ENCODE peak calls at places on chromosomes 7 and 10, in six cellular contexts. P is pancreas, I is hepatocyte, C is upper lobe of right lung, Y is HepG2, R is sigmoid colon. V is an unnamed sample. For H3K4me1, the result is how much of the 10 kb centered on the place peaks cover.

GRCh38 chr7:99011706-99012404 is 132.1 kb downstream of the SMURF1 start:
- DNase-seq in Y (no peak), I (no peak), R (peak), C (no peak), P (no peak), V (no peak)

GRCh38 chr7:2639994-2640830 is 8.4 kb downstream of the TTYH3 start:
- DNase-seq in C (no peak), I (no peak), P (no peak), R (peak), Y (no peak), V (no peak)

GRCh38 chr7:34060548-34060947 is 155.2 kb downstream of the BMPER start:
- DNase-seq in I (no peak), Y (no peak), P (no peak), C (no peak), R (no peak), V (peak)

GRCh38 chr7:45593877-45594276 is 19.7 kb downstream of the ADCY1 start:
- DNase-seq in I (no peak), R (no peak), C (no peak), P (no peak), Y (no peak), V (no peak)

GRCh38 chr10:126225672-126226007 is 162.6 kb downstream of the ADAM12 start:
- DNase-seq in Y (no peak), C (no peak), I (no peak), P (no peak), R (no peak), V (no peak)

GRCh38 chr10:91694170-91694794 is 61.4 kb upstream of the PPP1R3C start:
- DNase-seq in Y (peak), R (no peak), I (peak), C (no peak), P (no peak), V (peak)

GRCh38 chr7:40551685-40552576 is 417.1 kb downstream of the SUGCT start:
- DNase-seq in C (no peak), R (no peak), I (peak), Y (peak), P (no peak), V (no peak)

GRCh38 chr10:14384096-14384730 is 53.5 kb upstream of the FRMD4A start:
- DNase-seq in I (no peak), P (no peak), R (no peak), Y (no peak), C (no peak), V (no peak)

GRCh38 chr7:139771001-139771956 is 6.5 kb downstream of the HIPK2 start:
- DNase-seq in Y (no peak), I (no peak), C (no peak), R (no peak), P (no peak), V (no peak)

GRCh38 chr7:641269-641671 is 85.2 kb upstream of the DNAAF5 start:
- DNase-seq in I (no peak), R (no peak), C (no peak), Y (no peak), P (no peak), V (peak)

GRCh38 chr7:145986248-145986874 is 130.2 kb upstream of the CNTNAP2 start:
- DNase-seq in Y (no peak), I (no peak), P (no peak), R (no peak), C (no peak), V (no peak)

GRCh38 chr7:157347217-157347904 is 10.6 kb downstream of the DNAJB6 start:
- DNase-seq in I (peak), C (no peak), P (no peak), Y (no peak), R (peak), V (no peak)

GRCh38 chr10:110303681-110304080 is 1.0 kb downstream of the SMNDC1 start:
- DNase-seq in P (no peak), R (no peak), I (no peak), Y (no peak), C (no peak), V (no peak)

GRCh38 chr7:46175221-46175620 is 254.1 kb upstream of the IGFBP3 start:
- DNase-seq in R (no peak), P (no peak), I (no peak), C (no peak), Y (no peak), V (no peak)

GRCh38 chr10:110044681-110045080 is 36.9 kb downstream of the ADD3 start:
- DNase-seq in R (no peak), C (no peak), I (no peak), P (no peak), Y (no peak), V (no peak)

GRCh38 chr7:106486331-106486730 is 174.6 kb downstream of the CCDC71L start:
- DNase-seq in R (no peak), P (no peak), Y (no peak), I (no peak), C (no peak), V (peak)

GRCh38 chr10:122044713-122045112 is 55.8 kb downstream of the TACC2 start:
- DNase-seq in P (peak), Y (no peak), I (peak), C (no peak), R (peak), V (peak)

GRCh38 chr7:141483044-141483443 is 68.2 kb upstream of the AGK start:
- DNase-seq in R (no peak), Y (peak), P (no peak), C (no peak), I (no peak), V (no peak)

GRCh38 chr7:157485361-157485831 is 148.6 kb downstream of the DNAJB6 start:
- DNase-seq in P (no peak), I (no peak), C (peak), R (peak), Y (no peak), V (no peak)

GRCh38 chr10:69677914-69678654 is 48.0 kb downstream of the FAM241B start:
- DNase-seq in R (no peak), I (peak), P (no peak), Y (no peak), C (peak), V (no peak)

GRCh38 chr7:116426428-116427156 is 72.9 kb upstream of the CAV2 start:
- DNase-seq in R (no peak), C (no peak), Y (no peak), P (no peak), I (peak), V (peak)

GRCh38 chr10:79930267-79930666 is 18.6 kb downstream of the SFTPD start:
- DNase-seq in R (no peak), P (no peak), Y (no peak), I (no peak), C (no peak), V (no peak)

GRCh38 chr7:140674356-140674800 is 1.6 kb downstream of the ADCK2 start:
- DNase-seq in Y (no peak), P (no peak), I (no peak), C (peak), R (peak), V (no peak)

GRCh38 chr7:33558961-33559710 is 346.2 kb upstream of the BMPER start:
- DNase-seq in R (no peak), C (no peak), P (no peak), I (no peak), Y (no peak), V (no peak)

GRCh38 chr10:11197266-11197712 is 179.6 kb downstream of the CELF2 start:
- DNase-seq in C (peak), I (peak), Y (no peak), R (no peak), P (peak), V (no peak)

GRCh38 chr7:116434820-116435341 is 64.7 kb upstream of the CAV2 start:
- DNase-seq in C (no peak), P (no peak), R (no peak), Y (no peak), I (no peak), V (no peak)

GRCh38 chr7:55871932-55872485 is 9.5 kb upstream of the SEPTIN14 start:
- DNase-seq in C (no peak), Y (no peak), R (no peak), P (no peak), I (no peak), V (no peak)

GRCh38 chr10:9069136-9069535 is 1014.6 kb downstream of the GATA3 start:
- DNase-seq in Y (no peak), I (no peak), R (no peak), P (no peak), C (no peak), V (no peak)

GRCh38 chr10:127715782-127716378 is 21.1 kb upstream of the FOXI2 start:
- DNase-seq in R (no peak), P (no peak), C (no peak), I (no peak), Y (peak), V (peak)

GRCh38 chr7:2774280-2774679 is 69.8 kb downstream of the GNA12 start:
- DNase-seq in I (no peak), P (no peak), R (no peak), C (no peak), Y (no peak), V (no peak)

GRCh38 chr7:2120841-2121830 is 111.6 kb downstream of the MAD1L1 start:
- DNase-seq in Y (no peak), R (no peak), P (no peak), C (no peak), I (no peak), V (no peak)

GRCh38 chr10:93077860-93078337 is 4.2 kb downstream of the CYP26A1 start:
- DNase-seq in I (no peak), R (no peak), Y (no peak), C (no peak), P (no peak), V (no peak)

GRCh38 chr10:70815504-70816219 is at the start of gene SGPL1:
- DNase-seq in P (peak), I (peak), Y (peak), C (peak), R (peak), V (peak)

GRCh38 chr10:43843331-43844101 is 194.8 kb upstream of the ZNF32 start:
- DNase-seq in C (no peak), P (no peak), Y (no peak), I (no peak), R (peak), V (peak)

GRCh38 chr7:117249696-117250095 is 73.2 kb downstream of the WNT2 start:
- DNase-seq in R (no peak), I (no peak), Y (no peak), C (no peak), P (no peak), V (no peak)

GRCh38 chr10:8352696-8353095 is 298.2 kb downstream of the GATA3 start:
- DNase-seq in Y (no peak), R (no peak), P (no peak), I (no peak), C (no peak), V (no peak)

GRCh38 chr7:101932053-101932452 is 114.6 kb downstream of the CUX1 start:
- DNase-seq in P (no peak), R (peak), Y (no peak), C (no peak), I (no peak), V (no peak)
- H3K27ac ChIP-seq in P (no peak), R (peak), Y (no peak), C (no peak), I (no peak), V (peak)

GRCh38 chr10:114932225-114932624 is 5.8 kb upstream of the TRUB1 start:
- DNase-seq in P (no peak), C (no peak), R (no peak), Y (no peak), I (no peak), V (no peak)

GRCh38 chr10:114930320-114930719 is 7.7 kb upstream of the TRUB1 start:
- DNase-seq in R (no peak), Y (no peak), C (no peak), I (no peak), P (no peak), V (no peak)

GRCh38 chr10:114931072-114931679 is 6.8 kb upstream of the TRUB1 start:
- DNase-seq in P (no peak), C (no peak), R (no peak), I (no peak), Y (no peak), V (no peak)

GRCh38 chr10:114925675-114926204 is 12.3 kb upstream of the TRUB1 start:
- DNase-seq in I (peak), R (no peak), P (no peak), C (no peak), Y (no peak), V (no peak)

GRCh38 chr10:114928818-114929217 is 9.2 kb upstream of the TRUB1 start:
- DNase-seq in I (no peak), Y (no peak), P (no peak), C (no peak), R (no peak), V (no peak)
- H3K4me1 ChIP-seq in I (under half), Y (under half), P (under half), C (under half), R (under half), V (under half)

GRCh38 chr10:61319550-61320256 is 133.5 kb downstream of the TMEM26 start:
- DNase-seq in I (no peak), Y (no peak), P (no peak), R (no peak), C (no peak), V (no peak)
- TF ChIP-seq CTCF in I (no peak), Y (no peak), P (no peak), R (no peak), C (no peak), V (no peak)

GRCh38 chr10:5862360-5862929 is 27.2 kb downstream of the ANKRD16 start:
- DNase-seq in I (no peak), P (no peak), Y (peak), R (no peak), C (no peak), V (no peak)
- H3K27ac ChIP-seq in I (no peak), P (no peak), Y (peak), R (no peak), C (no peak), V (no peak)

DNA sequence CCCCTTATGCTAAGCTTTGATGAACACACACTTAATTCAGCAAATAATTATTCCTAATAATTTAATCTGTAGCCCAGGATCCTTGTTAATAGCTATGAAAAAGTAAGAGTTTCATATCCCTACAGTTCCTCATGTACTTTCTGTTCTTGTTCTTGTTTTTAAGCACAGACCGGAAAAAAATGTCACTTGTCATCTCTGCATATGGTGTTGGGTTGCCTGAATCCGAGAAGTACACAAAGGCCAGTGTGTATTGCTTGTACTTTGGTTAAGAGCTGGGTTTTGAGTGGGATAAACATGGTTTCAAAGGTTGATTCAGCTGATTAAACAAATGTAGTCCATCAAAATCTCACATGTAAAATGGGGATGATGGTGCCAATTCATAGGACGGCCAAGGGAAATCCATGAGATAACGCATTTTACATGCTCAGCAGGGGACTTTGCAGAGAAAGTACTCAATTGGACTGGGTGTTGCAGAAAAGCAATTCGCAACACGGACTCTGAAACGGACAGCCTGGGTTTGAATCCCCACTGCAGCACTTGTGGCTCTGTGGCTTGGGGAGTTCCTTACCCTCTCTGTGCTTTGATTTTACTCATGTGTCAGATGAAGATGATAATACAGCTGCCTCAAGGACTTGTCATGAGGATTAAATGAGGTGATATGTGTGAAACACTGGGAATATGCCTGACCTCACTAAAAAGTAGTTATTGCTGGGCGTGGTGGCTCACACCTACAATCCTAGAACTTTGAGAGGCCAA is 71.7 kb downstream of the MAP3K8 start:
- DNase-seq in R (no peak), C (no peak), Y (peak), P (no peak), I (no peak), V (no peak)
- H3K4me1 ChIP-seq in R (under half), C (under half), Y (half or more), P (under half), I (under half), V (under half)

V was measured in cardiac muscle cell.